ENCODE peak calls at places on chromosomes 1 and 21, in seven cellular contexts. Y, J, O, H, X, V and A are unnamed samples.
A peak's percentile ranks its signal among the peaks of the same experiment; 100 is the strongest.

GRCh38 chr1:246631426-246631825 is 65.2 kb downstream of the CNST start:
- DNase-seq in Y (no peak), J (no peak), O (no peak), H (no peak), X (no peak), V (no peak), A (no peak)

GRCh38 chr1:213570487-213570886 is 417.3 kb upstream of the PROX1 start:
- DNase-seq in Y (no peak), J (no peak), O (no peak), H (no peak), X (no peak), V (no peak), A (no peak)

GRCh38 chr1:115807723-115808122 is 33.2 kb downstream of the NHLH2 start:
- DNase-seq in Y (peak; percentile 7), J (peak; percentile 66), O (no peak), H (peak; percentile 36), X (no peak), V (peak; percentile 62), A (no peak)

GRCh38 chr1:36484099-36484498 is 1.4 kb upstream of the CSF3R start:
- DNase-seq in Y (no peak), J (no peak), O (no peak), H (no peak), X (peak; percentile 9), V (no peak), A (no peak)

GRCh38 chr1:30378023-30378596 is 345.3 kb downstream of the MATN1 start:
- DNase-seq in Y (no peak), J (no peak), O (no peak), H (no peak), X (peak; percentile 68), V (no peak), A (no peak)

GRCh38 chr1:79815115-79815514 is 808.6 kb upstream of the ADGRL4 start:
- DNase-seq in Y (no peak), J (no peak), O (no peak), H (no peak), X (no peak), V (no peak), A (no peak)

GRCh38 chr1:54614024-54614423 is 9.3 kb downstream of the FAM151A start:
- DNase-seq in Y (no peak), J (no peak), O (no peak), H (no peak), X (no peak), V (no peak), A (no peak)

GRCh38 chr1:8217809-8218208 is 100.1 kb upstream of the SLC45A1 start:
- DNase-seq in Y (no peak), J (no peak), O (no peak), H (no peak), X (no peak), V (no peak), A (no peak)

GRCh38 chr1:155178441-155179106 is 4.9 kb downstream of the TRIM46 start:
- DNase-seq in Y (no peak), J (no peak), O (no peak), H (no peak), X (peak; percentile 77), V (no peak), A (no peak)

GRCh38 chr1:19426294-19427086 is 58.8 kb downstream of the CAPZB start:
- DNase-seq in Y (no peak), J (no peak), O (no peak), H (no peak), X (no peak), V (no peak), A (no peak)

GRCh38 chr1:15757575-15758401 is 807 bp upstream of the FBLIM1 start:
- DNase-seq in Y (no peak), J (no peak), O (no peak), H (no peak), X (no peak), V (no peak), A (no peak)

GRCh38 chr1:74964508-74964907 is 169.7 kb upstream of the LHX8 start:
- DNase-seq in Y (no peak), J (peak; percentile 91), O (no peak), H (no peak), X (no peak), V (peak; percentile 76), A (no peak)

GRCh38 chr1:238985312-238985711 is 401.1 kb upstream of the CHRM3 start:
- DNase-seq in Y (no peak), J (no peak), O (no peak), H (no peak), X (no peak), V (no peak), A (no peak)

GRCh38 chr1:228393811-228394570 is 12.6 kb downstream of the TRIM11 start:
- DNase-seq in Y (no peak), J (no peak), O (no peak), H (no peak), X (no peak), V (no peak), A (no peak)

GRCh38 chr1:116018007-116018406 is 41.7 kb downstream of the SLC22A15 start:
- DNase-seq in Y (no peak), J (no peak), O (no peak), H (no peak), X (no peak), V (no peak), A (no peak)

GRCh38 chr1:71737768-71738167 is 544.6 kb downstream of the NEGR1 start:
- DNase-seq in Y (no peak), J (no peak), O (no peak), H (no peak), X (no peak), V (no peak), A (no peak)

GRCh38 chr1:179938752-179939151 is 15.9 kb upstream of the CEP350 start:
- DNase-seq in Y (no peak), J (no peak), O (no peak), H (no peak), X (no peak), V (no peak), A (no peak)

GRCh38 chr1:116151739-116152576 is 40.8 kb downstream of the MAB21L3 start:
- DNase-seq in Y (peak; percentile 67), J (peak; percentile 52), O (peak; percentile 74), H (peak; percentile 85), X (peak; percentile 93), V (peak; percentile 71), A (peak; percentile 71)

GRCh38 chr1:32151319-32151787 is 28.1 kb upstream of the TXLNA start:
- DNase-seq in Y (no peak), J (no peak), O (no peak), H (no peak), X (no peak), V (no peak), A (no peak)

GRCh38 chr1:47378147-47378546 is 37.9 kb upstream of the FOXE3 start:
- DNase-seq in Y (no peak), J (no peak), O (no peak), H (no peak), X (no peak), V (no peak), A (no peak)

GRCh38 chr1:163842546-163842945 is 520.8 kb downstream of the NUF2 start:
- DNase-seq in Y (no peak), J (no peak), O (no peak), H (no peak), X (no peak), V (no peak), A (no peak)

GRCh38 chr1:63590161-63590560 is 3.0 kb upstream of the PGM1 start:
- DNase-seq in Y (no peak), J (no peak), O (no peak), H (no peak), X (no peak), V (no peak), A (no peak)

GRCh38 chr1:6041432-6042062 is 4.1 kb upstream of the KCNAB2 start:
- DNase-seq in Y (peak; percentile 25), J (no peak), O (no peak), H (no peak), X (no peak), V (peak; percentile 31), A (no peak)

GRCh38 chr1:108643492-108644333 is 17.2 kb downstream of the HENMT1 start:
- DNase-seq in Y (peak; percentile 27), J (peak; percentile 19), O (peak; percentile 20), H (peak; percentile 46), X (no peak), V (peak; percentile 30), A (peak; percentile 21)

GRCh38 chr1:180184041-180184440 is 29.4 kb downstream of the QSOX1 start:
- DNase-seq in Y (no peak), J (no peak), O (no peak), H (no peak), X (no peak), V (no peak), A (no peak)

GRCh38 chr1:227894306-227894721 is 53.4 kb downstream of the WNT9A start:
- DNase-seq in Y (no peak), J (no peak), O (no peak), H (no peak), X (peak; percentile 53), V (no peak), A (no peak)

GRCh38 chr1:156172696-156173470 is 19.5 kb downstream of the SEMA4A start:
- DNase-seq in Y (no peak), J (no peak), O (no peak), H (peak; percentile 1), X (no peak), V (peak; percentile 45), A (no peak)

GRCh38 chr1:235675152-235675890 is 25.7 kb upstream of the GNG4 start:
- DNase-seq in Y (no peak), J (no peak), O (no peak), H (no peak), X (no peak), V (no peak), A (no peak)

GRCh38 chr1:232575524-232576040 is 54.4 kb downstream of the SIPA1L2 start:
- DNase-seq in Y (no peak), J (no peak), O (no peak), H (no peak), X (no peak), V (no peak), A (no peak)

GRCh38 chr1:227312364-227313025 is 5.8 kb downstream of the CDC42BPA start:
- DNase-seq in Y (no peak), J (no peak), O (no peak), H (no peak), X (no peak), V (no peak), A (no peak)

GRCh38 chr21:46472246-46472645 is 13.6 kb downstream of the DIP2A start:
- DNase-seq in Y (no peak), J (no peak), O (no peak), H (no peak), X (no peak), V (no peak), A (no peak)

GRCh38 chr1:25472494-25472893 is 41.8 kb downstream of the MACO1 start:
- DNase-seq in Y (no peak), J (no peak), O (no peak), H (peak; percentile 8), X (no peak), V (no peak), A (no peak)

GRCh38 chr1:101264699-101265098 is 27.9 kb downstream of the S1PR1 start:
- DNase-seq in Y (no peak), J (no peak), O (no peak), H (no peak), X (no peak), V (no peak), A (no peak)

GRCh38 chr1:167517535-167518330 is 596 bp downstream of the CD247 start:
- DNase-seq in Y (peak; percentile 76), J (no peak), O (peak; percentile 81), H (no peak), X (no peak), V (no peak), A (peak; percentile 92)

GRCh38 chr1:240404286-240404685 is 207.7 kb downstream of the GREM2 start:
- DNase-seq in Y (no peak), J (no peak), O (no peak), H (no peak), X (no peak), V (no peak), A (no peak)

GRCh38 chr1:17903386-17903785 is 148.3 kb downstream of the ACTL8 start:
- DNase-seq in Y (no peak), J (no peak), O (no peak), H (no peak), X (no peak), V (no peak), A (no peak)